ENCODE peak calls at places on chromosomes 3 and 15, in seven cellular contexts. U is IMR-90, D is GM12878, Z is A549, W is HepG2, A is H1, S is K562. C is an unnamed sample.

GRCh38 chr3:24294150-24294549 is 200.5 kb downstream of the THRB start:
- DNase-seq in Z (no peak), S (no peak), A (no peak), W (no peak), U (no peak), D (no peak), C (no peak)

GRCh38 chr3:152610621-152611020 is 224.3 kb upstream of the P2RY1 start:
- DNase-seq in A (no peak), Z (no peak), S (no peak), D (no peak), U (no peak), W (no peak), C (no peak)

GRCh38 chr3:57805674-57806073 is 49.6 kb downstream of the SLMAP start:
- DNase-seq in A (no peak), D (no peak), U (peak; percentile 89), Z (peak; percentile 49), W (no peak), S (peak; percentile 71), C (no peak)

GRCh38 chr15:70269991-70270751 is 172.5 kb upstream of the TLE3 start:
- DNase-seq in D (no peak), S (no peak), U (no peak), W (no peak), Z (no peak), A (no peak), C (no peak)

GRCh38 chr3:53744351-53744750 is 101.9 kb downstream of the CHDH start:
- DNase-seq in U (no peak), A (no peak), W (no peak), Z (no peak), D (no peak), S (no peak), C (peak; percentile 34)

GRCh38 chr3:57257678-57258077 is 30.1 kb downstream of the APPL1 start:
- DNase-seq in A (no peak), S (no peak), W (no peak), U (no peak), Z (no peak), D (no peak), C (no peak)

GRCh38 chr3:16192176-16192811 is 17.8 kb downstream of the GALNT15 start:
- DNase-seq in S (no peak), U (no peak), D (no peak), A (no peak), Z (no peak), W (no peak), C (no peak)

GRCh38 chr3:178519701-178520100 is 16.5 kb upstream of the KCNMB2 start:
- DNase-seq in Z (no peak), S (no peak), D (no peak), U (no peak), W (no peak), A (no peak), C (no peak)

GRCh38 chr3:194120789-194121770 is 14.9 kb upstream of the HES1 start:
- DNase-seq in Z (no peak), A (no peak), S (no peak), U (no peak), D (no peak), W (no peak), C (no peak)

GRCh38 chr3:108662141-108662738 is 72.7 kb downstream of the DZIP3 start:
- DNase-seq in S (peak; percentile 65), W (peak; percentile 56), Z (peak; percentile 42), U (peak; percentile 83), A (no peak), D (peak; percentile 11), C (peak; percentile 53)

GRCh38 chr15:64911317-64912186 is at the start of gene ANKDD1A:
- DNase-seq in A (peak; percentile 90), U (peak; percentile 27), D (no peak), W (no peak), Z (peak; percentile 94), S (no peak), C (peak; percentile 98)

GRCh38 chr3:117202415-117202814 is 492.8 kb downstream of the TUSC7 start:
- DNase-seq in A (no peak), S (no peak), Z (no peak), D (no peak), U (peak; percentile 10), W (no peak), C (no peak)

GRCh38 chr15:71512281-71513016 is 297.9 kb upstream of the NR2E3 start:
- DNase-seq in D (no peak), Z (no peak), W (peak; percentile 71), A (no peak), S (no peak), U (no peak), C (no peak)

DNA sequence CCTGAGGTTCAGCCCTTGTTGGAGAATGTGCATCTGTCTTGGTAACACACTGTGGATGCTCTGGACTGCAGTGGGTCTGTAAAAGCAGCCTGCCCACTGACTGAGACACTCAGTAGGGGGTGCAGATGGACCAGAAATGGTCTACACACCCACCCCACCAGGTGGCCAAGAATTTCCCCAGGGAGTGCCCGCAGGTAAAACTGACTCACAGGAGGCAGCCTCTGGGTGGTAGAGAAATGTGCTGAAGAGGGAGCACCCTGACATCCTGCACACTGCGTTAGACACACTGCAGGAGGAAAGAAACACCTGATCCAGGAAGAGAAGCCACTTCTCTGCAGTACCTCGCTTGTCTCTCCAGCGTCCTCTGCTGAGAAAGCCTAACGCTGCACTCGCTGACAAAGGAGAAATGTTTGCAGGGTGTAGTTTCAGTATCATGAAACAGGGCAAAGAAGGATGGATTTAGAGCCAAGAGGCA is 109.5 kb upstream of the ABHD17C start:
- DNase-seq in D (no peak), Z (no peak), W (no peak), S (no peak), A (no peak), U (no peak), C (no peak)
- TF ChIP-seq RFX5 in D (no peak), Z (no peak), W (no peak), S (no peak), A (no peak), U (no peak), C (no peak)

GRCh38 chr3:170589113-170589512 is 3.2 kb upstream of the SLC7A14 start:
- DNase-seq in A (no peak), W (no peak), U (no peak), Z (no peak), D (no peak), S (peak; percentile 44), C (no peak)
- TF ChIP-seq RFX5 in A (no peak), W (no peak), U (no peak), Z (no peak), D (no peak), S (no peak), C (no peak)

GRCh38 chr3:9396301-9396631 is 1.1 kb upstream of the SETD5 start:
- DNase-seq in S (peak; percentile 97), U (peak; percentile 96), A (no peak), D (peak; percentile 72), Z (peak; percentile 76), W (no peak), C (no peak)
- TF ChIP-seq RFX5 in S (no peak), U (no peak), A (no peak), D (no peak), Z (no peak), W (no peak), C (no peak)

GRCh38 chr3:46667657-46668056 is 25.8 kb downstream of the ALS2CL start:
- DNase-seq in Z (no peak), S (no peak), U (no peak), A (no peak), W (no peak), D (no peak), C (peak; percentile 4)
- TF ChIP-seq RFX5 in Z (no peak), S (no peak), U (no peak), A (no peak), W (no peak), D (no peak), C (no peak)

GRCh38 chr15:77853910-77854309 is 221.2 kb upstream of the LINGO1 start:
- DNase-seq in A (no peak), W (no peak), Z (no peak), D (no peak), S (no peak), U (no peak), C (no peak)
- TF ChIP-seq RFX5 in A (no peak), W (no peak), Z (no peak), D (no peak), S (no peak), U (no peak), C (no peak)

GRCh38 chr3:159624616-159625015 is 364.0 kb upstream of the IL12A start:
- DNase-seq in S (no peak), Z (no peak), U (no peak), D (no peak), W (no peak), A (no peak), C (no peak)

GRCh38 chr3:159620873-159621272 is 367.8 kb upstream of the IL12A start:
- DNase-seq in W (no peak), D (no peak), Z (peak; percentile 58), U (peak; percentile 88), A (no peak), S (no peak), C (no peak)

GRCh38 chr3:159620281-159620680 is 368.4 kb upstream of the IL12A start:
- DNase-seq in U (no peak), S (no peak), D (no peak), A (no peak), Z (no peak), W (no peak), C (no peak)

GRCh38 chr3:159616234-159616825 is 372.3 kb upstream of the IL12A start:
- DNase-seq in Z (peak; percentile 34), S (no peak), U (peak; percentile 68), W (no peak), A (peak; percentile 61), D (no peak), C (no peak)

DNA sequence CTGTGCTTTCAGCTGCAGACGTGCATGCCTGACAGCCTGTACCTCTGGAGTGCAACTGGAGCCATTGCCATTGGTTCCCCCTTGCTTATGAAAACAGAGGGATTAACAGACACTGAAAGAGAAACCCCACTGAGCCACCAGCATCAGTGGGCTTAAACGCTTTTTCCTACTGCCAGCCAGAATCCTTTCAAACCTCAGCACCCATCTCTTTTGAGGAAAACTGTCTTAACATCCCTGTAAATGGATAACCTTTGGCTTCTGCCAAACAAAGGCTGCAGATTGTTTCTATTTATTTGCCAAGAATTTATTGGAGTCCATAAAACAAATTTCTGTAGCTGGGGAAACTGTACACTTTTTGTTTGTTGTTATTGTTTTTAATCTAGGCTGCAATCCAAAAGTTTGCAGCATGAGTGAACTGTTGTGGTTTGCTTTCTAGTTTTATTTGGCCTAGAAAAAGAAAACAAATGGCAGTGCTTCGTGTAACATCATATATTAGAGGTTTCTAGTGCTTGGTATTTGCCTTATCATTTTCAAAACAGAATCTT is 369.2 kb upstream of the IL12A start:
- DNase-seq in U (peak; percentile 36), A (no peak), S (no peak), Z (no peak), D (no peak), W (no peak), C (no peak)
- TF ChIP-seq RFX5 in U (no peak), A (no peak), S (no peak), Z (no peak), D (no peak), W (no peak), C (no peak)

DNA sequence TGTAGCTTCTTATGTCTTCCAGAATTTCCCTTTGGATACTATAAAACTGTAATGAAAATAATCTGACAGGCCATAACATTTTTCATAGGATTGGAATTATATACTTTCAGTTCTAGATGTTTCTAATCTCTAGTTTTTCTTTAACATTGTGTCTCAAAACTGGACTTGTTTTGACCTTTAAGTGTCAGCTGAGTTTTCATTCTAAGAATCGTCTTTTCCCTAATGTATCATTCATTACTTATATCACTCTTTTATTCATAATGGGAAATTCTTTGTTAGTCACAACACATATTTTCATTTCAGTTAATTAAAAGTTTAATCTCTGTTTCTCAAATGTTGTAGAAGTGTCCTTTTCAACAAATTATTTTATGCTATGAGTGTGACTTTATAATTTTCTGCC is 11.9 kb downstream of the GPR171 start:
- DNase-seq in W (no peak), Z (no peak), U (no peak), D (no peak), S (no peak), A (no peak), C (no peak)
- TF ChIP-seq RFX5 in W (no peak), Z (no peak), U (no peak), D (no peak), S (no peak), A (no peak), C (no peak)